ENCODE peak calls at places on chromosomes 5 and 9, in five cellular contexts. S, W, B, Y and J are unnamed samples.

GRCh38 chr9:108913391-108913790 is 20.5 kb downstream of the ELP1 start:
- DNase-seq in B (no peak), Y (no peak), W (no peak), S (peak; percentile 10), J (peak; percentile 69)

GRCh38 chr5:16700081-16700480 is 83.3 kb upstream of the RETREG1 start:
- DNase-seq in W (no peak), S (no peak), B (no peak), Y (no peak), J (no peak)

GRCh38 chr5:60445427-60445826 is 254.5 kb downstream of the DEPDC1B start:
- DNase-seq in S (no peak), B (no peak), W (no peak), Y (no peak), J (no peak)

GRCh38 chr9:105444130-105444529 is 3.7 kb upstream of the FSD1L start:
- DNase-seq in S (no peak), B (no peak), Y (no peak), W (no peak), J (peak; percentile 74)

GRCh38 chr5:171595801-171596231 is 176.4 kb downstream of the FGF18 start:
- DNase-seq in B (peak; percentile 54), Y (no peak), W (peak; percentile 60), S (peak; percentile 82), J (peak; percentile 18)

GRCh38 chr5:5150667-5151066 is 10.5 kb downstream of the ADAMTS16 start:
- DNase-seq in Y (no peak), S (no peak), B (no peak), W (no peak), J (no peak)

GRCh38 chr5:32217886-32218396 is 43.8 kb upstream of the GOLPH3 start:
- DNase-seq in S (no peak), Y (no peak), W (no peak), B (no peak), J (peak; percentile 25)

GRCh38 chr9:137027369-137028012 is 546 bp downstream of the ABCA2 start:
- DNase-seq in W (no peak), S (no peak), B (no peak), Y (no peak), J (no peak)

GRCh38 chr5:132257131-132258101 is at the start of gene PDLIM4:
- DNase-seq in S (no peak), B (no peak), W (no peak), Y (no peak), J (peak; percentile 44)

GRCh38 chr5:7878381-7878873 is 9.5 kb downstream of the MTRR start:
- DNase-seq in W (peak; percentile 62), B (no peak), S (peak; percentile 38), Y (no peak), J (peak; percentile 65)

GRCh38 chr9:121200346-121200745 is 1.3 kb downstream of the RAB14 start:
- DNase-seq in S (no peak), B (no peak), Y (no peak), W (no peak), J (no peak)

GRCh38 chr5:96562614-96563013 is 99.6 kb upstream of the CAST start:
- DNase-seq in B (no peak), S (peak; percentile 55), W (no peak), Y (no peak), J (peak; percentile 31)

GRCh38 chr5:172860520-172861443 is 26.7 kb downstream of the ERGIC1 start:
- DNase-seq in W (no peak), Y (no peak), S (peak; percentile 79), B (peak; percentile 94), J (peak; percentile 65)

GRCh38 chr5:82387041-82387818 is 109.1 kb upstream of the RPS23 start:
- DNase-seq in Y (no peak), S (no peak), W (peak; percentile 92), B (no peak), J (peak; percentile 99)

GRCh38 chr9:133927041-133927440 is 65.1 kb downstream of the VAV2 start:
- DNase-seq in S (no peak), B (no peak), Y (no peak), W (no peak), J (no peak)

GRCh38 chr5:154087260-154087659 is 48.5 kb downstream of the MFAP3 start:
- DNase-seq in Y (no peak), B (no peak), S (no peak), W (no peak), J (no peak)

GRCh38 chr5:178069909-178070308 is 43.4 kb upstream of the N4BP3 start:
- DNase-seq in B (no peak), Y (no peak), W (peak; percentile 52), S (no peak), J (peak; percentile 33)

GRCh38 chr5:115838885-115839518 is 2.4 kb downstream of the ATG12 start:
- DNase-seq in W (peak; percentile 61), Y (no peak), S (no peak), B (peak; percentile 20), J (peak; percentile 57)

GRCh38 chr5:44506561-44506960 is 117.3 kb upstream of the FGF10 start:
- DNase-seq in W (no peak), Y (no peak), S (no peak), B (no peak), J (no peak)

GRCh38 chr5:63931841-63932240 is 30.4 kb downstream of the HTR1A start:
- DNase-seq in S (no peak), W (no peak), Y (no peak), B (no peak), J (no peak)

GRCh38 chr9:95286151-95286550 is 31.4 kb downstream of the FANCC start:
- DNase-seq in W (no peak), B (no peak), S (no peak), Y (no peak), J (no peak)

GRCh38 chr5:889075-889710 is 3.4 kb downstream of the BRD9 start:
- DNase-seq in B (no peak), W (no peak), S (no peak), Y (no peak), J (no peak)

GRCh38 chr5:65262094-65262493 is 219.6 kb downstream of the ADAMTS6 start:
- DNase-seq in S (no peak), B (no peak), Y (no peak), W (no peak), J (no peak)

GRCh38 chr9:18896004-18896403 is 137.0 kb downstream of the SAXO1 start:
- DNase-seq in B (no peak), Y (no peak), W (no peak), S (no peak), J (no peak)

DNA sequence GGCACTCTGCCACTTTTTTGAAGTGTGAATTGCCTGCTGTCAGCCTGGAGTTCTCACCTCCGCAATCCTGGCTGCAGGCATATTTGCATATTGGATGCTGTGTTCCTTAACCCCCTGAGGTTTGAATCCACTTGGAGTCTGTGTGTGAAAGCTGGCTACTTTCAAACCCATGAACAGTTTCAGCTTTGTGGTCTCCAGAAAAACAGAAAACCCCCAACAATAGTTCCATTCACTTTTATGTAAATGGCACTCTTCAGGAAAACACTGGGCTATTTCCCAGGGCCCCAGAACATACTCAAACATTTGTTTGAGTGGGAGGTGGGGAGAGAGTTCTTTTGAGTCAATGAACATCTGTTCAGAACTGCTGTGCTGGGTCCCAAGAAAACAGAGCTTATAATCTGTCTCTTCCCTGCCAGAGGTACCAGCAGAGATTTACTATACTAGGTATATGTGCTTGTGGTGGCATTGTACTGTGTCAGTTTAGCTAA is 5.0 kb downstream of the NUDT2 start:
- DNase-seq in S (no peak), W (no peak), Y (no peak), B (no peak), J (no peak)
- H3K4me3 ChIP-seq in S (no peak overlapping the region), W (no peak overlapping the region), Y (no peak overlapping the region), B (no peak overlapping the region), J (no peak overlapping the region)

DNA sequence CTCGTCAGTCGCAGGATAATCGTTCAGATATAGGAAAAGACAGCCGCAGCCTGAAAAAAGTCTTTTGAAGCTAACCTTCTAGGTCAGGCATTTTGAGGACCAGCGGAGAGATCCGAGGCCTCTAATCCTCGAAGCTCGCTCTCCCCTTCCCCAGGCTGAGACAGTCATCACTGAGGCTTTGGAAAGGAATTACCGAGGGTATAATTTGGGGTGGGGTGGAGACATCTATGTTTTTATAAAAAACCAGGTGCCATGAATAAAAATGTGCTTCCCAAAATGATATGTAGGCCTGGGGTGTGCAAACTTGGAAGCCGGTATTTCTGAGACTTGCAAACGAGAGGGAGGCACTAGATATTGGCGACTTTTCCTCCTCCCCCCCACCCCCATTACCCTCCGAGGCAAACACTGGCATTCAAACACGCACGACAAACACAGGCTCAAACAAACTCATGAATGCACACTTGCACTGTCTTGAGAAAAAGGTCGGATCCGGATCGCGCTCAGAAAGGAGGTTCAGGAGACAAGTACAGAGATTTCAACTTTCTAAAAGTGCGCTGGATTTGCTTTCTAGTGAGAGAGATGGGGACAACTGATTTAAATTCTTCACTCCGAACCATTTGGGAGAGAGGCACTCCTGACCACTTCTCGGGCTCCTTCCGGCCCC is 935 bp upstream of the MSX2 start:
- DNase-seq in Y (no peak), B (no peak), W (no peak), S (no peak), J (no peak)
- H3K4me3 ChIP-seq in Y (peak overlapping the region; percentile 38), B (peak overlapping the region; percentile 70), W (peak overlapping the region; percentile 71), S (peak overlapping the region; percentile 74), J (peak overlapping the region; percentile 76)

GRCh38 chr9:35689351-35689600 is 449 bp downstream of the TPM2 start:
- DNase-seq in S (no peak), W (no peak), B (no peak), Y (no peak), J (no peak)

GRCh38 chr9:35687306-35687705 is 2.4 kb downstream of the TPM2 start:
- DNase-seq in W (no peak), B (no peak), Y (no peak), S (no peak), J (no peak)

GRCh38 chr9:35689601-35690446 is at the start of gene TPM2:
- DNase-seq in B (peak; percentile 80), Y (peak; percentile 66), S (peak; percentile 88), W (peak; percentile 88), J (peak; percentile 89)

GRCh38 chr9:35687972-35688557 is 1.7 kb downstream of the TPM2 start:
- DNase-seq in B (no peak), Y (no peak), W (no peak), S (no peak), J (no peak)

DNA sequence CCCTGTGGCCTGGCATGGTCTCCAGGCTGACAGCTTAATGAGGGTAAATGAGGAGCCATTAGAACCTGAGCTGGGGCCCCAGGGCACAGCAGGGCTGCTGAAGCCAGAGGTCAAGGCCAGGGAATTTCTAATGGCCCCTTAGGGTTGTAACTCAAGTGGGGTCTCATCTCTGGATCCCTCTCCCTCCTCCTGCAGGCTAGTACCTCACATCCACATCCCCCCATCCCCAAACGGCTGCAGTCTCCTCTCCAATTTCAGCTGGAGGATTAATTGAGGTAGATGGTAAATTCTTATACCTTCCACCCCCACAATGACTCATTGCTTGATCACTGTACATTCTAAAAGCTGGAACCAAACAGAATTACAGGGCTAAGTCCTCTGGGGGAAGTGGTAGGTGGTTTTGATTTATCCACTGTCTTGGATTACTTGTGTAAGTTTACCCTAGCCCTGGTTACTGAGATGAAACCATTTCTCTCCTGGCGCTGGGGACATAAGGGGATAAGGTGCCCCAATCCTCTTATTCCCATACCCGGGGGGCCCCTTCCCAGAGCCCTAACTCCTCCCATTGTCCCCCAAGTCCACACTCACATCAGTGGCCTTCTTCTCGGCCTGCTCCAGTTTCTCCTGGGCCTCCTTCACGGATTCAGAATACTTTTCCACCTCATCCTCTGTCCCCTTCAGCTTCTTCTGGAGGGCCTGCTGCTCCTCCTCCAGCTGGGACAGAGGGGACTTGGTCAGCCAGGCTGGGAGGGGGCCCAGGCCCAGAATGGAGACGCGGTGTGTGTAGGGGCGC is 971 bp downstream of the TPM2 start:
- DNase-seq in S (peak; percentile 75), W (peak; percentile 25), B (no peak), Y (no peak), J (peak; percentile 65)
- H3K4me3 ChIP-seq in S (peak overlapping the region; percentile 81), W (peak overlapping the region; percentile 87), B (peak overlapping the region; percentile 93), Y (peak overlapping the region; percentile 84), J (peak overlapping the region; percentile 92)

DNA sequence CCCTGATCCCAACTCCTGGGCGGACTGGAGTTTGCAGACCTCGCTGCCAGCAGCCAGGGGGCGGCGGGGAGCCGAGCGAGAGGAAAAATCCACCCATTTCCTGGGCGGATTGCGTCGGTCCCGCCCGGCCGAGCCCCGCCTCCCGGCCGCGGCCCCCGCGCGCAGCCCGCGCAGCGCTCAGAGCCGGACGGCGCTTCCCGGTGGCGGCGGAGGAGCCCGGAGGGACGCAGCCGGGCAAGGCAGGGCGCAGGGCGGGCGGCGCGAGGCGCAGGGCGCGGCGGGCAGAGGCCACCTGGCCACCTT is at the start of gene OLFM1:
- DNase-seq in W (peak; percentile 78), B (peak; percentile 71), Y (peak; percentile 46), S (peak; percentile 64), J (peak; percentile 47)
- H3K4me3 ChIP-seq in W (peak within 1 kb of the TSS; percentile 53), B (peak within 1 kb of the TSS; percentile 47), Y (peak within 1 kb of the TSS; percentile 54), S (no peak within 1 kb of the TSS), J (no peak within 1 kb of the TSS)